ENCODE peak calls at places on chromosomes 3 and 15, in five cellular contexts. A, P, Q, V and C are unnamed samples.

GRCh38 chr3:81048058-81048665 is 713.3 kb downstream of the GBE1 start:
- DNase-seq in A (no peak), Q (no peak), V (no peak), P (peak), C (no peak)

GRCh38 chr3:54653456-54654195 is 274.2 kb downstream of the LRTM1 start:
- DNase-seq in V (no peak), P (no peak), Q (peak), A (no peak), C (no peak)

GRCh38 chr3:58148049-58148448 is 62.7 kb downstream of the DNASE1L3 start:
- DNase-seq in Q (no peak), A (no peak), P (no peak), V (no peak), C (no peak)

GRCh38 chr15:76576526-76577279 is 240.1 kb downstream of the ISL2 start:
- DNase-seq in Q (peak), A (no peak), P (peak), V (no peak), C (no peak)

GRCh38 chr15:51884517-51885236 is 55.2 kb downstream of the TMOD3 start:
- DNase-seq in Q (peak), P (no peak), V (no peak), A (no peak), C (no peak)

GRCh38 chr3:141127344-141128125 is 76.4 kb downstream of the SPSB4 start:
- DNase-seq in P (no peak), Q (no peak), A (no peak), V (no peak), C (no peak)

GRCh38 chr3:67521053-67521646 is 133.3 kb downstream of the SUCLG2 start:
- DNase-seq in P (no peak), V (no peak), Q (no peak), A (no peak), C (no peak)

GRCh38 chr3:138946554-138947302 is at the start of the genes FOXL2 and FOXL2NB:
- DNase-seq in V (no peak), A (no peak), Q (peak), P (no peak), C (no peak)

GRCh38 chr15:80012060-80012726 is 41.2 kb upstream of the BCL2A1 start:
- DNase-seq in V (no peak), P (no peak), Q (no peak), A (no peak), C (no peak)

GRCh38 chr3:53570709-53571108 is 76.3 kb downstream of the CACNA1D start:
- DNase-seq in Q (peak), A (no peak), P (peak), V (no peak), C (no peak)

GRCh38 chr15:70853855-70854668 is at the start of gene LARP6:
- DNase-seq in V (no peak), A (peak), P (peak), Q (no peak), C (peak)

GRCh38 chr15:90228960-90229359 is 4.8 kb downstream of the CIB1 start:
- DNase-seq in P (no peak), V (no peak), Q (no peak), A (no peak), C (no peak)

GRCh38 chr3:63364909-63365308 is 86.8 kb downstream of the SYNPR start:
- DNase-seq in P (no peak), V (no peak), Q (no peak), A (no peak), C (no peak)

GRCh38 chr3:107911337-107912000 is 179.4 kb downstream of the CD47 start:
- DNase-seq in P (peak), V (no peak), Q (no peak), A (no peak), C (no peak)

GRCh38 chr3:8836096-8836495 is 66.7 kb upstream of the OXTR start:
- DNase-seq in A (no peak), Q (no peak), V (no peak), P (no peak), C (no peak)

GRCh38 chr3:46665763-46666470 is 27.6 kb downstream of the ALS2CL start:
- DNase-seq in A (peak), P (no peak), V (peak), Q (no peak), C (no peak)

GRCh38 chr3:42701371-42702065 is 1.1 kb downstream of the HHATL start:
- DNase-seq in Q (peak), A (no peak), P (peak), V (peak), C (no peak)

GRCh38 chr15:58380280-58380945 is 51.4 kb upstream of the LIPC start:
- DNase-seq in Q (no peak), V (no peak), P (no peak), A (no peak), C (no peak)

GRCh38 chr15:89197503-89197971 is 23.8 kb downstream of the RLBP1 start:
- DNase-seq in P (no peak), Q (no peak), A (peak), V (no peak), C (no peak)

GRCh38 chr3:194184265-194184751 is 48.4 kb downstream of the HES1 start:
- DNase-seq in Q (no peak), V (no peak), A (peak), P (no peak), C (peak)

GRCh38 chr3:34323517-34323916 is 525.1 kb downstream of the PDCD6IP start:
- DNase-seq in A (no peak), V (no peak), Q (no peak), P (no peak), C (no peak)

GRCh38 chr15:79721256-79721655 is 175.6 kb downstream of the MTHFS start:
- DNase-seq in V (no peak), Q (no peak), A (no peak), P (no peak), C (no peak)

GRCh38 chr15:88644741-88645140 is 5.9 kb downstream of the ISG20 start:
- DNase-seq in P (no peak), V (peak), Q (no peak), A (no peak), C (no peak)

GRCh38 chr3:52524752-52525661 is 8.7 kb downstream of the NT5DC2 start:
- DNase-seq in V (peak), P (no peak), A (peak), Q (no peak), C (no peak)

GRCh38 chr3:112822116-112823055 is 24.3 kb downstream of the CD200R1L start:
- DNase-seq in Q (no peak), P (no peak), A (no peak), V (no peak), C (no peak)

GRCh38 chr3:14480207-14481017 is 59.7 kb downstream of the GRIP2 start:
- DNase-seq in P (peak), A (no peak), Q (peak), V (no peak), C (no peak)

GRCh38 chr15:51494411-51495314 is 127.9 kb downstream of the DMXL2 start:
- DNase-seq in A (no peak), V (no peak), Q (peak), P (peak), C (no peak)

GRCh38 chr15:41955100-41955499 is 17.3 kb downstream of the EHD4 start:
- DNase-seq in V (no peak), Q (no peak), A (no peak), P (no peak), C (no peak)

GRCh38 chr3:138479355-138479964 is 45.0 kb downstream of the ESYT3 start:
- DNase-seq in A (no peak), P (no peak), Q (peak), V (no peak), C (peak)

GRCh38 chr15:63497642-63498100 is 6.7 kb upstream of the USP3 start:
- DNase-seq in Q (no peak), V (no peak), A (no peak), P (no peak), C (no peak)

GRCh38 chr3:28781053-28781452 is 432.4 kb upstream of the AZI2 start:
- DNase-seq in A (no peak), Q (no peak), V (no peak), P (no peak), C (no peak)

GRCh38 chr15:41585140-41586047 is 26.4 kb downstream of the TYRO3 start:
- DNase-seq in A (no peak), P (no peak), Q (no peak), V (no peak), C (no peak)

GRCh38 chr3:100893590-100893989 is 99.6 kb downstream of the ABI3BP start:
- DNase-seq in V (no peak), A (no peak), P (no peak), Q (peak), C (no peak)

GRCh38 chr3:135083179-135083578 is 288.1 kb downstream of the EPHB1 start:
- DNase-seq in V (no peak), P (no peak), Q (no peak), A (peak), C (no peak)

GRCh38 chr15:31311735-31312134 is 14.9 kb upstream of the KLF13 start:
- DNase-seq in A (no peak), Q (no peak), V (no peak), P (no peak), C (no peak)

GRCh38 chr3:127573916-127574315 is 16.6 kb downstream of the TPRA1 start:
- DNase-seq in Q (no peak), P (no peak), V (no peak), A (no peak), C (no peak)

GRCh38 chr3:176939022-176939817 is 258.1 kb downstream of the TBL1XR1 start:
- DNase-seq in P (peak), Q (peak), V (no peak), A (peak), C (peak)

GRCh38 chr15:25179673-25180511 is 225.1 kb downstream of the SNRPN start:
- DNase-seq in P (no peak), Q (no peak), V (peak), A (no peak), C (no peak)

GRCh38 chr3:181711325-181712135 is at the start of gene SOX2:
- DNase-seq in A (peak), P (peak), V (no peak), Q (peak), C (peak)